ENCODE peak calls at places on chromosomes 2 and 18, in nine cellular contexts. L is NCI-H1092 treated with DMSO at 0.1 percent for 48 hours; R is activated T-cell treated with anti-CD3 and anti-CD28 coated beads, Interleukin-2, amount 50 U/mL, for 72 hours; T is brain microvascular endothelial cell; A is AG08395; G is ACHN; F is spleen; Z is cardiac fibroblast; K is tibial artery. C is an unnamed sample.

GRCh38 chr2:167059173-167059572 is 170.9 kb downstream of the XIRP2 start:
- DNase-seq in R (no peak), F (no peak), T (no peak), A (no peak), Z (no peak), L (no peak), K (no peak), G (no peak), C (no peak)

GRCh38 chr2:96396095-96396494 is 60.5 kb downstream of the NCAPH start:
- DNase-seq in G (no peak), L (no peak), R (no peak), A (no peak), Z (no peak), T (no peak), F (no peak), K (no peak), C (no peak)

GRCh38 chr2:120175000-120175581 is 48.1 kb downstream of the TMEM185B start:
- DNase-seq in Z (peak), K (no peak), G (peak), L (peak), T (peak), A (peak), R (no peak), F (no peak), C (peak)

GRCh38 chr2:217959723-217960122 is 43.1 kb downstream of the TNS1 start:
- DNase-seq in K (peak), A (no peak), G (no peak), L (no peak), R (no peak), F (peak), T (no peak), Z (no peak), C (no peak)

GRCh38 chr18:25229080-25229479 is 122.9 kb downstream of the ZNF521 start:
- DNase-seq in K (no peak), R (no peak), G (no peak), F (no peak), L (no peak), T (peak), A (peak), Z (peak), C (peak)

GRCh38 chr2:112194480-112194879 is 56.3 kb downstream of the FBLN7 start:
- DNase-seq in Z (no peak), T (no peak), G (no peak), F (no peak), L (no peak), R (no peak), A (no peak), K (no peak), C (no peak)

GRCh38 chr2:54103454-54104314 is 11.7 kb upstream of the ACYP2 start:
- DNase-seq in R (peak), L (no peak), G (peak), Z (peak), F (peak), K (peak), A (peak), T (peak), C (no peak)

GRCh38 chr2:43171789-43172188 is 54.6 kb downstream of the ZFP36L2 start:
- DNase-seq in T (peak), F (no peak), L (no peak), A (peak), Z (peak), K (no peak), G (peak), R (no peak), C (no peak)

GRCh38 chr2:133369896-133370295 is 198.4 kb downstream of the NCKAP5 start:
- DNase-seq in R (no peak), T (no peak), Z (no peak), A (no peak), K (no peak), F (no peak), G (no peak), L (no peak), C (no peak)

GRCh38 chr2:186303091-186303490 is 183.0 kb upstream of the ZC3H15 start:
- DNase-seq in G (no peak), K (no peak), F (no peak), R (no peak), T (no peak), L (no peak), A (no peak), Z (no peak), C (no peak)

GRCh38 chr2:96801464-96802280 is 14.4 kb upstream of the CNNM3 start:
- DNase-seq in L (no peak), F (peak), A (no peak), Z (no peak), G (no peak), K (no peak), R (no peak), T (no peak), C (no peak)

C was measured in skeletal muscle cell.